ENCODE peak calls at places on chromosome 1, in seven cellular contexts. S is HCT116, G is GM12878, H is HepG2, V is SK-N-SH, I is H1, C is K562. B is an unnamed sample.

GRCh38 chr1:157306896-157307295 is 168.7 kb upstream of the ETV3 start:
- DNase-seq in S (no peak), G (no peak), H (no peak), V (no peak), I (no peak), C (no peak), B (no peak)

GRCh38 chr1:47179988-47180563 is 9.8 kb downstream of the PDZK1IP1 start:
- DNase-seq in S (no peak), G (no peak), H (no peak), V (peak; percentile 14), I (no peak), C (no peak), B (no peak)

GRCh38 chr1:182615468-182616129 is 11.4 kb upstream of the RGS16 start:
- DNase-seq in S (no peak), G (no peak), H (no peak), V (peak; percentile 38), I (no peak), C (no peak), B (no peak)

GRCh38 chr1:112297536-112297935 is 98.5 kb upstream of the CTTNBP2NL start:
- DNase-seq in S (no peak), G (no peak), H (no peak), V (no peak), I (no peak), C (no peak), B (no peak)

GRCh38 chr1:31747304-31747703 is 16.8 kb downstream of the ADGRB2 start:
- DNase-seq in S (no peak), G (no peak), H (no peak), V (no peak), I (no peak), C (no peak), B (no peak)

GRCh38 chr1:94553931-94554330 is 12.4 kb upstream of the F3 start:
- DNase-seq in S (no peak), G (no peak), H (no peak), V (no peak), I (no peak), C (no peak), B (no peak)

GRCh38 chr1:199688774-199689173 is 338.7 kb upstream of the NR5A2 start:
- DNase-seq in S (no peak), G (no peak), H (no peak), V (no peak), I (no peak), C (no peak), B (no peak)

GRCh38 chr1:31617917-31618746 is 643 bp downstream of the HCRTR1 start:
- DNase-seq in S (no peak), G (no peak), H (peak; percentile 19), V (peak; percentile 94), I (peak; percentile 88), C (peak; percentile 89), B (no peak)

GRCh38 chr1:226443439-226443838 is 35.5 kb upstream of the PARP1 start:
- DNase-seq in S (peak; percentile 91), G (no peak), H (no peak), V (no peak), I (no peak), C (no peak), B (no peak)

GRCh38 chr1:155553349-155553748 is 9.3 kb downstream of the ASH1L start:
- DNase-seq in S (no peak), G (no peak), H (no peak), V (no peak), I (no peak), C (no peak), B (no peak)

GRCh38 chr1:240803151-240803550 is 191.2 kb upstream of the GREM2 start:
- DNase-seq in S (no peak), G (no peak), H (no peak), V (no peak), I (no peak), C (no peak), B (no peak)

GRCh38 chr1:64923294-64923718 is 43.0 kb downstream of the JAK1 start:
- DNase-seq in S (no peak), G (no peak), H (no peak), V (no peak), I (no peak), C (no peak), B (no peak)

GRCh38 chr1:56077223-56077622 is 502.1 kb downstream of the PLPP3 start:
- DNase-seq in S (no peak), G (no peak), H (no peak), V (no peak), I (no peak), C (no peak), B (no peak)

GRCh38 chr1:244387415-244387814 is 64.3 kb downstream of the ADSS2 start:
- DNase-seq in S (no peak), G (no peak), H (no peak), V (no peak), I (peak; percentile 34), C (no peak), B (no peak)

GRCh38 chr1:232553050-232553754 is 76.7 kb downstream of the SIPA1L2 start:
- DNase-seq in S (no peak), G (no peak), H (no peak), V (peak; percentile 54), I (no peak), C (no peak), B (no peak)

GRCh38 chr1:10210841-10211804 is 753 bp downstream of the KIF1B start:
- DNase-seq in S (peak; percentile 61), G (no peak), H (peak; percentile 77), V (peak; percentile 76), I (peak; percentile 65), C (peak; percentile 70), B (peak; percentile 82)

GRCh38 chr1:66258404-66259105 is 275.4 kb upstream of the SGIP1 start:
- DNase-seq in S (no peak), G (no peak), H (no peak), V (no peak), I (no peak), C (no peak), B (no peak)

GRCh38 chr1:160247053-160247452 is 15.3 kb downstream of the DCAF8 start:
- DNase-seq in S (no peak), G (no peak), H (no peak), V (no peak), I (no peak), C (no peak), B (no peak)

GRCh38 chr1:18922848-18923475 is 20.6 kb upstream of the ALDH4A1 start:
- DNase-seq in S (no peak), G (no peak), H (no peak), V (no peak), I (no peak), C (no peak), B (no peak)
- TF ChIP-seq JUND in S (no peak), G (no peak), H (no peak), V (no peak), I (no peak), C (no peak), B (no peak)

DNA sequence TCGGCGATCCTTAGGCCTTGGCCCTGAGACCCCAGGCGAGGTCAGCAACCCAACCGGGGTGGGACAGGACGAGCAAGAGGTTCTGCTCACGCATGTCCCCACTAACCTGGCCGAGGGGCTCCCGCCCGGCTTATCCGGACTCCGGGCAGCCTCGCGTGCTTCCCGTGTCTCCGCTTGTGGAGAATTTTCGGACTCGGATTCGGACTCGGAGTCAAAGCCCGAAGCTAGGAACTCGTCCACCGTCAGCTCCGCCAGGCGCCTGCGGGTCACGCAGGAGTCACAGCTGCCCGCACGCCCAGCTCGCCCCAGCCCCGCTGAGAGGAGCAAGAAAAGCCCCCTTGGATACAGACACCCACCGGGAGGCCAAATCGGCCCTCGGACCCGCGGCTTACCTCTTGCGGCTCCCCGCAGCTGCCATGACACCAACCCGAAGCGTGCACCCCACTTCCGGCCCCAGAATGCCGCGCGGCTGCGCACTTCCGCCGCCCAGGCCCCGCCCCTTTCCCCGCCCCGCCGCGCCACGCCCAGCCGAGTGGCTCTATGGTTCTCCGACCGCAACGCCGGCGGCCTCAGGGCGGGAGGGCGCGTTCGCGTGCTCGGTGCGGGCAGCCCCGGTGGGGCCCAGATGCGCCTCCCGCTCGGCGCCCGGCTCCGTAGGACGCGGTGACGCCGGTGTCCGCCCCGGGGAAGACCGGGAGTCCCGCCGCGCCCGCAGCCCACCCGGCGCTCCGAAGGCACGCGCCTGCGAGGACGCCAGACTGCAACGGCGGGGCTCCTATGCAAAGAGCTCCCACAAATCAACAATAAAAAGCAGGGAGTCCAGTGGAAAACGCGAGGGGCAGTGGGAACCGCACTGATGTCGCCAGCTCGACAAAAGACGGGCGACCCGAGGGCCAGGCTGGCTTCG is at the start of gene NOC2L:
- DNase-seq in S (no peak), G (peak; percentile 46), H (peak; percentile 72), V (peak; percentile 95), I (peak; percentile 97), C (peak; percentile 89), B (peak; percentile 89)
- TF ChIP-seq JUND in S (no peak), G (no peak), H (peak; percentile 21), V (no peak), I (no peak), C (no peak), B (no peak)

DNA sequence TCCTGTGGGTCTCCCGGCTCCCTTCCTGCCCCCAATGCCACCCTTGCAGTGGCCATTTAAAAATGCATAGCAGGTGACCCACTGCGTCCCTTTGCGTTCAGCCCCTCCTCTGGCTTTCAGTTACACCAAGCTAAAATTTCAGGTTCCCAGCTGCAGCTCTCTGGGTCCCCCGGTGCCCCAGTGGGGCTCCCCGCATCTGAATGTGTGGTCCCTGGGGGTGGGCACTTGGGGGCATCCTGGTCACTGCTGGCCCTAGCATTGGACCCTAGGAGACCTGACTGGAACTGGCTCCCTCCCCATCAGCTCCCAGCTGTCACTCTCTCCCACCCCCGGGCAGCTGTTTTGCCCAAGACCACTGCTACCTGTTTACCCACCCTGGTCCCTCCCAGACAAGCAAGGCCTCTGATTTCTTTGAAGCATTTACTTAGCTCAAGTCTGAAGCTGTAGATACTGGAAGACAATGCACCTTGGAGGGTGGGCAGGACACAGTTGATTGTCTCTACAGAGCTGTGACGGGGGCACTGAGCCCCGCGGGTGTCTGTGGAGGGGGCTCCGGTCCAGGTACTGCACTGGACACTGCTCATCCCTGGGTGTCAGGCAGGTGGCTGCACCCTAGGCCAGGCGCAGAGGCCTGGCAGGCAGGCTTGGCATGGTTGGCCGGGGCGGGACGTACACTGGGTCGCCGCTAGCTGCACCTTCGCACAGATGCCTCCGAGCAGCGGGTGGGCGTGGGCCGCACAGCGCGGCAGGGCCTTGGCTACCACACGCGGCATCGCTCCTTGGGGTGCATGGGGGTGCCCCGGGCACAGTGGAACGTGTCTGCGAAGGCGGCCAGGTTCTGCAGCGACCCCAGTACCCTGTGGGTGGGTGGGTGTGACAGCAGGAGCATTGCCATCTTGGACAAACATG is 3.9 kb downstream of the PRXL2B start:
- DNase-seq in S (no peak), G (no peak), H (no peak), V (peak; percentile 15), I (no peak), C (no peak), B (no peak)
- TF ChIP-seq JUND in S (no peak), G (no peak), H (no peak), V (no peak), I (no peak), C (no peak), B (no peak)

GRCh38 chr1:186060226-186060625 is 314.8 kb downstream of the TPR start:
- DNase-seq in S (no peak), G (no peak), H (no peak), V (no peak), I (no peak), C (no peak), B (no peak)

GRCh38 chr1:186059752-186060151 is 315.3 kb downstream of the TPR start:
- DNase-seq in S (no peak), G (no peak), H (no peak), V (no peak), I (no peak), C (no peak), B (no peak)

GRCh38 chr1:186057086-186057485 is 318.0 kb downstream of the TPR start:
- DNase-seq in S (no peak), G (no peak), H (no peak), V (no peak), I (no peak), C (no peak), B (no peak)

GRCh38 chr1:186055846-186056245 is 319.2 kb downstream of the TPR start:
- DNase-seq in S (no peak), G (no peak), H (no peak), V (no peak), I (no peak), C (no peak), B (no peak)

GRCh38 chr1:186059311-186059710 is 315.7 kb downstream of the TPR start:
- DNase-seq in S (no peak), G (no peak), H (no peak), V (no peak), I (no peak), C (no peak), B (no peak)
- TF ChIP-seq JUND in S (no peak), G (no peak), H (no peak), V (no peak), I (no peak), C (no peak), B (no peak)